ENCODE peak calls at places on chromosome 1, in seven cellular contexts. One of them, this sample, is unnamed.

GRCh38 chr1:59142663-59143487 is 154.0 kb upstream of the FGGY start:
- DNase-seq in IMR-90: peak
- DNase-seq in heart left ventricle: no peak
- DNase-seq in stomach: no peak
- DNase-seq in fibroblast of lung: peak
- DNase-seq in left ventricle myocardium inferior: no peak
- DNase-seq in GM23338: peak
- DNase-seq in this sample: peak

GRCh38 chr1:6248798-6249731 is 5.1 kb downstream of the HES3 start:
- DNase-seq in IMR-90: no peak
- DNase-seq in heart left ventricle: peak
- DNase-seq in stomach: no peak
- DNase-seq in fibroblast of lung: peak
- DNase-seq in left ventricle myocardium inferior: peak
- DNase-seq in GM23338: peak
- DNase-seq in this sample: peak

GRCh38 chr1:15989776-15990175 is 13.9 kb upstream of the ZBTB17 start:
- DNase-seq in IMR-90: no peak
- DNase-seq in heart left ventricle: no peak
- DNase-seq in stomach: no peak
- DNase-seq in fibroblast of lung: no peak
- DNase-seq in left ventricle myocardium inferior: no peak
- DNase-seq in GM23338: no peak
- DNase-seq in this sample: no peak

GRCh38 chr1:85746777-85747176 is 38.5 kb upstream of the ZNHIT6 start:
- DNase-seq in IMR-90: no peak
- DNase-seq in heart left ventricle: no peak
- DNase-seq in stomach: no peak
- DNase-seq in fibroblast of lung: no peak
- DNase-seq in left ventricle myocardium inferior: no peak
- DNase-seq in GM23338: no peak
- DNase-seq in this sample: no peak

GRCh38 chr1:16984717-16985116 is 4.3 kb upstream of the MFAP2 start:
- DNase-seq in IMR-90: peak
- DNase-seq in heart left ventricle: peak
- DNase-seq in stomach: no peak
- DNase-seq in fibroblast of lung: peak
- DNase-seq in left ventricle myocardium inferior: peak
- DNase-seq in GM23338: no peak
- DNase-seq in this sample: peak

GRCh38 chr1:207698822-207699483 is 52.9 kb upstream of the CD46 start:
- DNase-seq in IMR-90: peak
- DNase-seq in heart left ventricle: peak
- DNase-seq in stomach: peak
- DNase-seq in fibroblast of lung: peak
- DNase-seq in left ventricle myocardium inferior: peak
- DNase-seq in GM23338: peak
- DNase-seq in this sample: peak

GRCh38 chr1:93358293-93358692 is 12.6 kb downstream of the DR1 start:
- DNase-seq in IMR-90: no peak
- DNase-seq in heart left ventricle: no peak
- DNase-seq in stomach: no peak
- DNase-seq in fibroblast of lung: no peak
- DNase-seq in left ventricle myocardium inferior: no peak
- DNase-seq in GM23338: peak
- DNase-seq in this sample: no peak

GRCh38 chr1:208089971-208090755 is 154.0 kb downstream of the PLXNA2 start:
- DNase-seq in IMR-90: peak
- DNase-seq in heart left ventricle: peak
- DNase-seq in stomach: no peak
- DNase-seq in fibroblast of lung: peak
- DNase-seq in left ventricle myocardium inferior: peak
- DNase-seq in GM23338: no peak
- DNase-seq in this sample: peak

GRCh38 chr1:153728305-153729066 is 636 bp downstream of the INTS3 start:
- DNase-seq in IMR-90: peak
- DNase-seq in heart left ventricle: peak
- DNase-seq in stomach: no peak
- DNase-seq in fibroblast of lung: peak
- DNase-seq in left ventricle myocardium inferior: peak
- DNase-seq in GM23338: peak
- DNase-seq in this sample: peak

GRCh38 chr1:18922319-18922726 is 20.0 kb upstream of the ALDH4A1 start:
- DNase-seq in IMR-90: peak
- DNase-seq in heart left ventricle: peak
- DNase-seq in stomach: peak
- DNase-seq in fibroblast of lung: peak
- DNase-seq in left ventricle myocardium inferior: peak
- DNase-seq in GM23338: no peak
- DNase-seq in this sample: peak

GRCh38 chr1:72282271-72282656 is at the start of gene NEGR1:
- DNase-seq in IMR-90: peak
- DNase-seq in heart left ventricle: peak
- DNase-seq in stomach: no peak
- DNase-seq in fibroblast of lung: peak
- DNase-seq in left ventricle myocardium inferior: peak
- DNase-seq in GM23338: peak
- DNase-seq in this sample: peak

GRCh38 chr1:178036090-178036489 is 57.8 kb upstream of the RASAL2 start:
- DNase-seq in IMR-90: no peak
- DNase-seq in heart left ventricle: no peak
- DNase-seq in stomach: no peak
- DNase-seq in fibroblast of lung: no peak
- DNase-seq in left ventricle myocardium inferior: no peak
- DNase-seq in GM23338: peak
- DNase-seq in this sample: no peak

GRCh38 chr1:178196631-178197030 is 102.7 kb downstream of the RASAL2 start:
- DNase-seq in IMR-90: peak
- DNase-seq in heart left ventricle: no peak
- DNase-seq in stomach: no peak
- DNase-seq in fibroblast of lung: peak
- DNase-seq in left ventricle myocardium inferior: no peak
- DNase-seq in GM23338: no peak
- DNase-seq in this sample: no peak

GRCh38 chr1:156121441-156121840 is 6.9 kb downstream of the LMNA start:
- DNase-seq in IMR-90: no peak
- DNase-seq in heart left ventricle: no peak
- DNase-seq in stomach: no peak
- DNase-seq in fibroblast of lung: no peak
- DNase-seq in left ventricle myocardium inferior: no peak
- DNase-seq in GM23338: no peak
- DNase-seq in this sample: no peak

GRCh38 chr1:156119503-156120209 is 5.1 kb downstream of the LMNA start:
- DNase-seq in IMR-90: peak
- DNase-seq in heart left ventricle: peak
- DNase-seq in stomach: no peak
- DNase-seq in fibroblast of lung: peak
- DNase-seq in left ventricle myocardium inferior: peak
- DNase-seq in GM23338: no peak
- DNase-seq in this sample: peak

GRCh38 chr1:156118175-156118868 is 3.8 kb downstream of the LMNA start:
- DNase-seq in IMR-90: no peak
- DNase-seq in heart left ventricle: peak
- DNase-seq in stomach: peak
- DNase-seq in fibroblast of lung: no peak
- DNase-seq in left ventricle myocardium inferior: peak
- DNase-seq in GM23338: no peak
- DNase-seq in this sample: peak

GRCh38 chr1:156122086-156122485 is 7.6 kb downstream of the LMNA start:
- DNase-seq in IMR-90: no peak
- DNase-seq in heart left ventricle: no peak
- DNase-seq in stomach: no peak
- DNase-seq in fibroblast of lung: no peak
- DNase-seq in left ventricle myocardium inferior: no peak
- DNase-seq in GM23338: no peak
- DNase-seq in this sample: no peak

DNA sequence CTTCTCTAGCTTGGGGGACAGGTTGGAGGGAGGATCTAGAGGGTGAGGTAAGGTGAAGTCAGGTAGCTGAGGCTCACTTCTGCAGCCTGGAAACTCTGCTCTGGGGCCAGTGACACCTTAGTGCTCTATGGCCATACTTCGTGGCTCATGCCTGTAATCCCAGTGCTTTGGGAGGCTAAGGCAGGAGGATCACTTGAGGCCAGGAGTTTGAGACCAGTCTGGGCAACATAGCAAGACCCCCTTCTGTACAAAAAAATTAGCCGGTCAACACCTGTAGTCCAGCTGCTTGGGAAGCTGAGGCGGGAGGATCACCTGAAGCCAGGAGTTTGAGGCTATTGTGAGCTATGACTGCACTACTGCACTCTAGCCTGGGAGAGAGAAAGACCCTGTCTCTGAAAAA is 5.8 kb downstream of the LMNA start:
- DNase-seq in IMR-90: no peak
- DNase-seq in heart left ventricle: no peak
- DNase-seq in stomach: no peak
- DNase-seq in fibroblast of lung: no peak
- DNase-seq in left ventricle myocardium inferior: no peak
- DNase-seq in GM23338: no peak
- DNase-seq in this sample: no peak
- H3K4me3 ChIP-seq in IMR-90: no peak
- H3K4me3 ChIP-seq in heart left ventricle: peak
- H3K4me3 ChIP-seq in stomach: peak
- H3K4me3 ChIP-seq in fibroblast of lung: peak
- H3K4me3 ChIP-seq in left ventricle myocardium inferior: peak
- H3K4me3 ChIP-seq in GM23338: no peak
- H3K4me3 ChIP-seq in this sample: peak

DNA sequence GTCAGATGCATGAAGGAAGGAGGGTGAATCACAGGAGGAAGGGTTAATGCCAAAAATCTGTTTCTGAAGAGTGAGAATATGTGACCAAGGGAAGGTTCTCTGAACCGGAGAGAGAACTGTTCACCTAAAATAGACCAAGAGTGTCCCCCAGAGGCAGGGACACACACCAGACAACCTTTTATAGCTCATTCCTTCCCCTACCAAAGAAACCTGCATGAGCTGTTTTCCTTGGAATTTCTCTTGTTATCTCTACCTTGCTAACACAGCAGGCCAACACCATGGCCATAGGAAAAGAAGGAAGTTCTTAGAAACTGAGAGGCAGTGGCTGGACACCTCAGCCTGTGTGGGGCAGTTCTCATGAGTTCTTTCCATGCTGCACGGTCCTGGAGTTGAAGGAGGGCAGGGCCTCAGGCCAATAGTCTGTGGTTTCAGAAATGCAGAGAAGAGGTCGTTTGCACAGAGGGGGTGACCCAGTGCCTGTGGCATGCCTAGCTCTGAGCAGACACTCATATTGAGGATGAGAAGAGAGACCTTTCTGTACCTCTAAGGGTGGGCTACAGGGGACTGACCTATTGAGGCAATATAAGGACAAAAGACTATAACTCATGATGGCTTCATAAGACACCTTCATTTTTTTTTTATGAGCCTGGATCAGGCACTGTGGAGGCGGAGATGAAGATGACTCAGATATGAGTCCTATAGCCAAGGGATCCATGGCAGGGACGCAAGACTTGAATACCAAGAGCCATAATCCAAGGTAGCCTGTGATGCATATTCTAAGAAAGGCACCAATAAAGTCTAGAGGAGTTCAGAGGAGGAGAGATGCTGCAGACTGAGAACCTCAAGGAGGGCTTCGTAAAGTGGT is 39.4 kb downstream of the IGFN1 start:
- DNase-seq in IMR-90: peak
- DNase-seq in heart left ventricle: peak
- DNase-seq in stomach: no peak
- DNase-seq in fibroblast of lung: peak
- DNase-seq in left ventricle myocardium inferior: no peak
- DNase-seq in GM23338: no peak
- DNase-seq in this sample: peak
- TF ChIP-seq CTCF in IMR-90: peak
- TF ChIP-seq CTCF in heart left ventricle: no peak
- TF ChIP-seq CTCF in stomach: no peak
- TF ChIP-seq CTCF in fibroblast of lung: no peak
- TF ChIP-seq CTCF in left ventricle myocardium inferior: no peak
- TF ChIP-seq CTCF in GM23338: peak
- TF ChIP-seq CTCF in this sample: peak

DNA sequence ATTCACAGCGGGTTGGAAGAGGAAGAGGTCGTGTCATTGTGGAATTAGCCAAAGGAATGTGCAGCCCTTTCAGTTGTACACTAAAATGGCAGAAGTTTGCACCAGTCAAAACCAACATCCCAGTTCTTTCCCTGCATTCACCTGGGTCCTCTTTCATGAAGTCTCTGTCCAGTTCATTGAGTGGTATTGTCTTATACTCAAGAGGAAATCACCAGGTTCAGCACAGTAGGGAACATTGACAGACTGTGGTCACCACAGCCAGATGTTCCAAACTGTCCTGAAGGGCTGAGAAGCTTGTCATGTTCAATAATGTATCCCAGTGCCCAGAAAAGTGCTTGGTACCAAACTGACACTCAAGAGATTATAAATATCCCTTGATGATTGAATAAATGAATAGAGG is 131.6 kb downstream of the GLUL start:
- DNase-seq in IMR-90: no peak
- DNase-seq in heart left ventricle: no peak
- DNase-seq in stomach: no peak
- DNase-seq in fibroblast of lung: no peak
- DNase-seq in left ventricle myocardium inferior: no peak
- DNase-seq in GM23338: no peak
- DNase-seq in this sample: no peak
- H3K4me3 ChIP-seq in IMR-90: no peak
- H3K4me3 ChIP-seq in heart left ventricle: no peak
- H3K4me3 ChIP-seq in stomach: no peak
- H3K4me3 ChIP-seq in fibroblast of lung: no peak
- H3K4me3 ChIP-seq in left ventricle myocardium inferior: no peak
- H3K4me3 ChIP-seq in GM23338: no peak
- H3K4me3 ChIP-seq in this sample: no peak

GRCh38 chr1:24157921-24158481 is 15.1 kb upstream of the IL22RA1 start:
- DNase-seq in IMR-90: no peak
- DNase-seq in heart left ventricle: no peak
- DNase-seq in stomach: no peak
- DNase-seq in fibroblast of lung: no peak
- DNase-seq in left ventricle myocardium inferior: no peak
- DNase-seq in GM23338: peak
- DNase-seq in this sample: peak
- TF ChIP-seq CTCF in IMR-90: peak
- TF ChIP-seq CTCF in heart left ventricle: no peak
- TF ChIP-seq CTCF in stomach: no peak
- TF ChIP-seq CTCF in fibroblast of lung: peak
- TF ChIP-seq CTCF in left ventricle myocardium inferior: peak
- TF ChIP-seq CTCF in GM23338: peak
- TF ChIP-seq CTCF in this sample: peak

GRCh38 chr1:41598325-41598724 is 113.8 kb upstream of the EDN2 start:
- DNase-seq in IMR-90: no peak
- DNase-seq in heart left ventricle: no peak
- DNase-seq in stomach: no peak
- DNase-seq in fibroblast of lung: no peak
- DNase-seq in left ventricle myocardium inferior: no peak
- DNase-seq in GM23338: no peak
- DNase-seq in this sample: no peak

DNA sequence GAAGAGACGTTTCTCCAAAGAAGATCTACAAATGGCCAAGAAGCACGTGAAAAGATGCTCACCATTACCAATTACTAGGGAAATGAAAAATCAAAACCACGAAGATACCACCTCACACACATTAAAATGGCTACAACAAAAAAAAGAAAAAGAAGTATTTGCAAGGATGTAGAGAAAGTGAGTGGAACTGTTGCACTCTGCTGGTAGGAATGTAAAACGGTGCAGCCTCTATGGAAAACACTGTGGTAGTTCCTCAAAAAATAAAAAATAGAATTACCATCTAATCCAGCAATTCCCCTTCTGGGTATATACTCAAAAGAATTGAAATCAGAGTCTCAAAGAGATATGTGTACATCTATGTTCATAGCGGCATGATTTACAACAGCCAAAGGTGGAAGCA is 115.4 kb upstream of the EDN2 start:
- DNase-seq in IMR-90: peak
- DNase-seq in heart left ventricle: no peak
- DNase-seq in stomach: no peak
- DNase-seq in fibroblast of lung: no peak
- DNase-seq in left ventricle myocardium inferior: no peak
- DNase-seq in GM23338: peak
- DNase-seq in this sample: peak
- H3K4me3 ChIP-seq in IMR-90: no peak
- H3K4me3 ChIP-seq in heart left ventricle: no peak
- H3K4me3 ChIP-seq in stomach: no peak
- H3K4me3 ChIP-seq in fibroblast of lung: no peak
- H3K4me3 ChIP-seq in left ventricle myocardium inferior: no peak
- H3K4me3 ChIP-seq in GM23338: no peak
- H3K4me3 ChIP-seq in this sample: no peak